ENCODE peak calls at places on chromosomes 11 and 22, in five cellular contexts. C is CD4-positive, alpha-beta T cell; S is brain microvascular endothelial cell; M is Peyer's patch; D is tibial nerve. V is an unnamed sample.

GRCh38 chr11:452203-452744 is 2.2 kb downstream of the PTDSS2 start:
- DNase-seq in C (no peak), S (no peak), M (no peak), D (no peak), V (no peak)

GRCh38 chr11:134512061-134512460 is 100.0 kb upstream of the B3GAT1 start:
- DNase-seq in C (no peak), S (no peak), M (peak), D (no peak), V (no peak)

GRCh38 chr11:2571598-2572281 is 126.9 kb downstream of the KCNQ1 start:
- DNase-seq in C (no peak), S (no peak), M (no peak), D (no peak), V (no peak)

GRCh38 chr11:93732237-93732892 is 8.9 kb downstream of the TAF1D start:
- DNase-seq in C (no peak), S (no peak), M (no peak), D (no peak), V (no peak)

GRCh38 chr11:96228472-96228871 is 114.5 kb downstream of the MAML2 start:
- DNase-seq in C (no peak), S (peak), M (peak), D (peak), V (no peak)

GRCh38 chr11:63552921-63553320 is 10.3 kb downstream of the PLAAT2 start:
- DNase-seq in C (no peak), S (no peak), M (no peak), D (no peak), V (no peak)

GRCh38 chr22:47193606-47194316 is 431.3 kb downstream of the TBC1D22A start:
- DNase-seq in C (no peak), S (no peak), M (no peak), D (no peak), V (no peak)

GRCh38 chr11:12411806-12412727 is 34.7 kb downstream of the PARVA start:
- DNase-seq in C (peak), S (peak), M (peak), D (peak), V (no peak)

GRCh38 chr11:118953265-118953664 is 2.8 kb upstream of the UPK2 start:
- DNase-seq in C (no peak), S (peak), M (no peak), D (no peak), V (no peak)

GRCh38 chr11:3087821-3088800 is 30.9 kb upstream of the CARS1 start:
- DNase-seq in C (no peak), S (no peak), M (no peak), D (no peak), V (no peak)

GRCh38 chr22:49156662-49157285 is 670.9 kb downstream of the BRD1 start:
- DNase-seq in C (no peak), S (no peak), M (no peak), D (no peak), V (no peak)

GRCh38 chr11:83971063-83971462 is 684.9 kb upstream of the CCDC90B start:
- DNase-seq in C (no peak), S (no peak), M (no peak), D (no peak), V (no peak)

GRCh38 chr22:36015155-36015805 is 13.3 kb downstream of the RBFOX2 start:
- DNase-seq in C (no peak), S (no peak), M (no peak), D (no peak), V (no peak)

GRCh38 chr11:2143652-2144548 is 4.7 kb upstream of the IGF2 start:
- DNase-seq in C (no peak), S (no peak), M (no peak), D (no peak), V (no peak)

GRCh38 chr11:47726878-47727514 is 11.8 kb upstream of the AGBL2 start:
- DNase-seq in C (no peak), S (no peak), M (no peak), D (no peak), V (no peak)

GRCh38 chr22:48940988-48941902 is 886.4 kb downstream of the BRD1 start:
- DNase-seq in C (no peak), S (no peak), M (peak), D (no peak), V (no peak)

GRCh38 chr11:14907411-14908213 is 15.6 kb upstream of the CYP2R1 start:
- DNase-seq in C (peak), S (peak), M (peak), D (peak), V (peak)

GRCh38 chr11:105588001-105588400 is 21.9 kb upstream of the GRIA4 start:
- DNase-seq in C (no peak), S (peak), M (no peak), D (no peak), V (no peak)

GRCh38 chr11:44310456-44311272 is 725 bp upstream of the ALX4 start:
- DNase-seq in C (no peak), S (no peak), M (no peak), D (no peak), V (no peak)

GRCh38 chr11:66953431-66953833 is 4.8 kb downstream of the PC start:
- DNase-seq in C (no peak), S (no peak), M (no peak), D (no peak), V (no peak)

GRCh38 chr11:66958956-66959274 is 732 bp upstream of the PC start:
- DNase-seq in C (no peak), S (no peak), M (no peak), D (no peak), V (no peak)

GRCh38 chr11:66957971-66958231 is 282 bp downstream of the PC start:
- DNase-seq in C (no peak), S (no peak), M (no peak), D (no peak), V (no peak)

GRCh38 chr11:66958232-66958955 is at the start of gene PC:
- DNase-seq in C (peak), S (peak), M (peak), D (peak), V (peak)

DNA sequence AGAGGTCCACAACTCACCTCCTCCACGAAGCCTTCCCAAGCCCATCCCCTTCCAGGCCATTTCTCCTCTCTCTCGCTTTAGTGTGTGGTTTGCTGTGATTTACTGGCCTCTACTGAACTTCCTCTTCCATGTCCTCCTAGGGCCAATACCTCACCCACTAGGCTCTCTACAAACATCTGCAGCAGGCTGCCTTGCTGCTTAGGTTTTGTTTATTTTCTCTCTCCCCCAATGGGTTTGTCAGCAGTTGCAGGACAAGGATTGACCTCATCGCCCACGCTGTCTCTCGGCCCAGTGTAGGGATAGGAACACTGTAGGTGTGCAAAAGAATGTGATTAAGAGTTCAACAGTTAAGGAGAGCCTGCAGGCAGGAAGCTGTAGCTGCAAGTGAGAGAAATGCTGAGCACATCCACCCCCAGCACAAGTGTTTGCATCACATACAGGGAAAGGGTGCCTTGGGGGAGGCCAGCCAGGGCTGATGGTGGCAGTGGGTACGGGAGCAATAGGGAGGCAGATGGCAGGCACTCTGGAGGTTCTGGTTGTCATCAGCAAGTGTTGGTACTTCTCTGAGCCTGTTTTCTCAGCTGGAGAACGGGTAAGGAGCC is 1.4 kb downstream of the PC start:
- DNase-seq in C (no peak), S (peak), M (no peak), D (peak), V (no peak)
- TF ChIP-seq CTCF in C (no peak), S (peak), M (peak), D (no peak), V (no peak)

DNA sequence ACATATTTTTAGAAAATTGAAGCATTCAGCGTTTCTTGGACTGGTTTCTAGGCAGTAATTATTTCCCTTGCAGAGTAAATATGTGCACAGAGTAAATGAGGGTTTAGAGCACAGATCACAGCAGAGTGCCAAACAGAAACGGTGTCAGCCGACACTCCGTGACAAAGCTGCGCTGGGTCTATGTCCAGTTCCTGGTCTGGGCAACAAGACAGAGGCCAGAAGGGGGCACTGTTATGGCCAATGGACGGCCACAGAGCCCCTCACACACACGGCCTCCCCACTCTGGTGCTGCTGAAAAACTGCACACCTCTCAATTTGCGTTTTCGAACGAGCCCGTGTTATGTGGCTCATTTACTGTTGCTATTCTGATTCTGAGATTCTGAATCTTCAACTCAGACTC is 180.7 kb downstream of the MPPED1 start:
- DNase-seq in C (no peak), S (no peak), M (no peak), D (no peak), V (no peak)
- TF ChIP-seq CTCF in C (no peak), S (no peak), M (no peak), D (no peak), V (no peak)

GRCh38 chr22:24460418-24461089 is 33.2 kb downstream of the ADORA2A start:
- DNase-seq in C (no peak), S (peak), M (no peak), D (no peak), V (no peak)
- TF ChIP-seq CTCF in C (no peak), S (peak), M (no peak), D (no peak), V (no peak)

GRCh38 chr22:37260939-37261338 is 16.9 kb upstream of the RAC2 start:
- DNase-seq in C (no peak), S (peak), M (peak), D (peak), V (no peak)

GRCh38 chr22:37258810-37259472 is 14.9 kb upstream of the RAC2 start:
- DNase-seq in C (no peak), S (no peak), M (no peak), D (no peak), V (no peak)

GRCh38 chr22:37262346-37262745 is 18.3 kb upstream of the RAC2 start:
- DNase-seq in C (no peak), S (no peak), M (no peak), D (no peak), V (no peak)

GRCh38 chr22:37259540-37260029 is 15.5 kb upstream of the RAC2 start:
- DNase-seq in C (no peak), S (peak), M (peak), D (no peak), V (no peak)

DNA sequence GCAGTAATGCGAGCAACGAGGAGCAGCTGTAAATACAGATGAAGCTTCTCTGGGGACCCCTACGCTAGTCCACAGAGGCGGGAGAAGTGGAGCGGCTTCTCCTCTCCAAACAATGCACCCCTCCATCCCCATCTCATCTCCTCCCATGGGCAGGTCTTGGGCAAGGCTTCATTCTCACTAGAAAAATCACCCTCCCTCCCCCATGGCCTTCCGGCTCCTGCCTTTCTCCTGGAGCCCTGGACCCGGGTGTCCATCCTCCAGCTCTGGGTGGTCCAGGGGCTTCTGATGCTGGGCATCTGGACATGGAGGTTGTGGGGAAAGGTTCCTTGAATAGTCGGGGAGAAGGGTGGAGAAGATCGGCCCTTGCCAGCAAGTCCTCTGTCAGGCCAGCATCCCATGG is 16.3 kb upstream of the RAC2 start:
- DNase-seq in C (no peak), S (no peak), M (no peak), D (no peak), V (no peak)
- TF ChIP-seq CTCF in C (no peak), S (no peak), M (no peak), D (no peak), V (no peak)

GRCh38 chr22:17234144-17234623 is 14.9 kb upstream of the ADA2 start:
- DNase-seq in C (no peak), S (no peak), M (no peak), D (no peak), V (no peak)
- TF ChIP-seq CTCF in C (no peak), S (no peak), M (no peak), D (no peak), V (no peak)

DNA sequence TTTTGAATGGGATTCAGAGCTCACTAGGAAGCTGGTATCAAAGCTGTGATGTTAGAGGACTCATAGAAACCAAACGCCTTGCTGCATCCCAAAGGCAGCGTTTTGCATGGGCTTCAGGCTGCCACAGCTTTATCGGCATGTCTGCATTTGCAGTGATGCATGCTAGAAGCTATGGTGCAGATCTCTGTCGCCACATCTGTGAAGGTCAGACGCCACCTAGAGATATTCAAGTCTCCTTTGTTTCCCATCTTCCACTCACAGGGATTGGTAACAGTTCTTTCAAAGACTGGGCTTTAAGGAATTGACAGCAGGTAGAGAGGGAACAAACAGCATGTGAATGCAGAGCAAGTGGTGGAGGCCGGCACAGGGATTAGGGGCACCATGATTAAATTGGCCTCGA is 47.8 kb downstream of the NTM start:
- DNase-seq in C (no peak), S (no peak), M (no peak), D (no peak), V (no peak)
- TF ChIP-seq CTCF in C (no peak), S (no peak), M (no peak), D (no peak), V (no peak)

GRCh38 chr22:25216230-25216629 is 3.2 kb upstream of the CRYBB2 start:
- DNase-seq in C (no peak), S (no peak), M (no peak), D (no peak), V (no peak)

GRCh38 chr22:25208743-25209505 is 9.3 kb downstream of the CRYBB3 start:
- DNase-seq in C (no peak), S (no peak), M (no peak), D (no peak), V (no peak)

GRCh38 chr22:25210831-25211230 is 8.6 kb upstream of the CRYBB2 start:
- DNase-seq in C (no peak), S (no peak), M (no peak), D (no peak), V (no peak)

GRCh38 chr22:25213221-25213620 is 6.2 kb upstream of the CRYBB2 start:
- DNase-seq in C (no peak), S (no peak), M (no peak), D (no peak), V (no peak)

GRCh38 chr22:25212337-25212736 is 7.1 kb upstream of the CRYBB2 start:
- DNase-seq in C (no peak), S (no peak), M (no peak), D (no peak), V (no peak)
- TF ChIP-seq CTCF in C (no peak), S (no peak), M (no peak), D (no peak), V (no peak)

GRCh38 chr22:43110444-43110926 is at the start of gene BIK:
- DNase-seq in C (peak), S (no peak), M (peak), D (peak), V (peak)
- TF ChIP-seq CTCF in C (peak), S (peak), M (no peak), D (peak), V (no peak)

DNA sequence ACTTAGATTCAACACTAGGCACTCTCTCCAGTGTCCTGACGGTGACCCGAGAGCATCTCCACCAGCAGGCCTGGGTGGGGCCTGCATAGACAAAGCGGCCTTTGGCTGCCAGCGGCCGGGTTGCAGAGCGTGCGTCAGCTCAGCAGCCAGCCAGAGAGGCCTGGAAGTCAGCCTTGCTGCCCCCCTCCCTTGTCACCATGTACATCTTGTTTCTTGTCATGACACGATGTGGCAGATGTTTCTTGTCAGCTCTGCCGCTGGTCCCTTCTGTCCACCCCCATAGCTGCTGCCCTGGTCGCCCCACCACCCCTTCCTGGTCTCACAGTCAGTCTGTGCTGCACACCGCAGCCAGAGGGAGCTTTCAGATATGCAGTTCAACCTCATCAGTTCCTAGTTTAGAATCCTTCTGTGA is 33.1 kb upstream of the CBX7 start:
- DNase-seq in C (no peak), S (no peak), M (no peak), D (no peak), V (no peak)
- TF ChIP-seq CTCF in C (no peak), S (peak), M (no peak), D (peak), V (no peak)

DNA sequence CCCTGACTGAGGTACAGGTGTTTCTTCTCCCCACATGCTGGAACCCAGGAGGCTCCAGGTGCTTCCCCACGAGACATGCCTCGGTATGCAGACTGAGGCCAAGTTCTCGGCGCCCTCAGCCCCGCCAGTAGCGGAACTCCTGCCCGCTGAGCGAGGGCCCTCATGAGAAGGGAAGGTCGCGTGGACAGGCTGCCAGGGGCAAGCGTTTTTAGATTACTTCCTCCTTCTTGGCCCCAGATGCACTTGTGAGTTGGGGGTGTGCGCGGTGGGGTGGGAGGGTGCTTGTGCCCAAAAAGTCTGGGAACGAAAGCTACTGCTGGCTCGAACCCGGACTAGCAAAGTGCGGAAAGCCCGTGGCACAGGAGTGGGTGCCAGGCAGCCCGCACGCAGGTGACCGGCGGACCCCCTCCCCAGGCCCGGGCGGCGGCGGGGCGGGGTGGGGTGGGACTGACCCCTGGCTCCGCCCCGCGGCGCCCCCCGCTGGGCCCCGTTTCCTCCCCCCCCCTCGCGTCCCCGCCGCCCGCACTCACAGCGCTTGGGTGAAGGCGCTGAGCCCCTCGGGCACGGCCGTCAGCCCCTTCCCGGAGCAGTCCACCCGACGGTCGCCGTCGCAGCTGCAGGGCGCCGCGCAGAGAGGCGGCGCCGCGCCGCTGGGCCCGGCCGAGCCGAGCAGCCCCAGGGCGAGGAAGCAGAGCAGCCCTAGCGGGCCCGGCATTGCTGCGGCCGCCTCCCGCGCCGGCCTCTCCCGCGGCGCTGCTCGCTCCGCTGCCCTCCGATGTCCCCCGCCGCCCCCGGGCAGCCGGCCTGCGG is 797 bp downstream of the LGR4 start:
- DNase-seq in C (no peak), S (no peak), M (peak), D (peak), V (peak)
- TF ChIP-seq CTCF in C (no peak), S (no peak), M (no peak), D (no peak), V (no peak)

V was measured in activated B cell treated with CpG ODN at 0.5 μM for 24 hours.